ENCODE peak calls at places on chromosomes 12 and 14, in four cellular contexts. One of them, this sample, is unnamed.
A peak's percentile ranks its signal among the peaks of the same experiment; 100 is the strongest.

GRCh38 chr14:94005324-94005723 is 8.2 kb downstream of the CCDC197 start:
- DNase-seq in fibroblast of pulmonary artery: no peak
- DNase-seq in lower lobe of right lung: no peak
- DNase-seq in GM06990: no peak
- DNase-seq in this sample: peak; percentile 59

GRCh38 chr14:91227183-91227628 is 17.3 kb downstream of the GPR68 start:
- DNase-seq in fibroblast of pulmonary artery: no peak
- DNase-seq in lower lobe of right lung: no peak
- DNase-seq in GM06990: no peak
- DNase-seq in this sample: no peak

GRCh38 chr14:50225067-50225973 is 6.1 kb downstream of the SOS2 start:
- DNase-seq in fibroblast of pulmonary artery: peak; percentile 82
- DNase-seq in lower lobe of right lung: no peak
- DNase-seq in GM06990: no peak
- DNase-seq in this sample: no peak

GRCh38 chr12:14814082-14814481 is at the start of gene SMCO3:
- DNase-seq in fibroblast of pulmonary artery: no peak
- DNase-seq in lower lobe of right lung: no peak
- DNase-seq in GM06990: no peak
- DNase-seq in this sample: no peak

GRCh38 chr12:107282628-107283027 is 189.3 kb upstream of the CRY1 start:
- DNase-seq in fibroblast of pulmonary artery: no peak
- DNase-seq in lower lobe of right lung: no peak
- DNase-seq in GM06990: no peak
- DNase-seq in this sample: no peak

GRCh38 chr14:22554706-22555572 is 34.1 kb downstream of the DAD1 start:
- DNase-seq in fibroblast of pulmonary artery: no peak
- DNase-seq in lower lobe of right lung: no peak
- DNase-seq in GM06990: peak; percentile 60
- DNase-seq in this sample: peak; percentile 32

GRCh38 chr14:75042040-75042439 is 9.2 kb downstream of the MLH3 start:
- DNase-seq in fibroblast of pulmonary artery: no peak
- DNase-seq in lower lobe of right lung: no peak
- DNase-seq in GM06990: no peak
- DNase-seq in this sample: no peak

GRCh38 chr14:85415015-85415712 is 114.8 kb upstream of the FLRT2 start:
- DNase-seq in fibroblast of pulmonary artery: peak; percentile 98
- DNase-seq in lower lobe of right lung: no peak
- DNase-seq in GM06990: no peak
- DNase-seq in this sample: no peak

GRCh38 chr12:94225924-94226630 is 77.7 kb downstream of the PLXNC1 start:
- DNase-seq in fibroblast of pulmonary artery: no peak
- DNase-seq in lower lobe of right lung: no peak
- DNase-seq in GM06990: no peak
- DNase-seq in this sample: no peak

GRCh38 chr12:77001181-77001758 is 64.1 kb downstream of the E2F7 start:
- DNase-seq in fibroblast of pulmonary artery: no peak
- DNase-seq in lower lobe of right lung: no peak
- DNase-seq in GM06990: no peak
- DNase-seq in this sample: no peak

GRCh38 chr14:54025661-54026060 is 69.0 kb upstream of the BMP4 start:
- DNase-seq in fibroblast of pulmonary artery: peak; percentile 62
- DNase-seq in lower lobe of right lung: no peak
- DNase-seq in GM06990: no peak
- DNase-seq in this sample: no peak

GRCh38 chr12:52285851-52286530 is 5.3 kb downstream of the KRT81 start:
- DNase-seq in fibroblast of pulmonary artery: no peak
- DNase-seq in lower lobe of right lung: no peak
- DNase-seq in GM06990: no peak
- DNase-seq in this sample: no peak

GRCh38 chr12:110279976-110280783 is 867 bp upstream of the ATP2A2 start:
- DNase-seq in fibroblast of pulmonary artery: peak; percentile 34
- DNase-seq in lower lobe of right lung: peak; percentile 65
- DNase-seq in GM06990: no peak
- DNase-seq in this sample: peak; percentile 52

GRCh38 chr12:104670439-104671406 is 214.0 kb downstream of the CHST11 start:
- DNase-seq in fibroblast of pulmonary artery: no peak
- DNase-seq in lower lobe of right lung: peak; percentile 76
- DNase-seq in GM06990: no peak
- DNase-seq in this sample: no peak

GRCh38 chr12:2756756-2757155 is 38.0 kb upstream of the FKBP4 start:
- DNase-seq in fibroblast of pulmonary artery: no peak
- DNase-seq in lower lobe of right lung: no peak
- DNase-seq in GM06990: no peak
- DNase-seq in this sample: no peak

GRCh38 chr12:100058482-100059029 is 73.8 kb upstream of the ANKS1B start:
- DNase-seq in fibroblast of pulmonary artery: peak; percentile 91
- DNase-seq in lower lobe of right lung: no peak
- DNase-seq in GM06990: peak; percentile 6
- DNase-seq in this sample: peak; percentile 32

GRCh38 chr14:67517083-67517482 is 16.0 kb upstream of the PLEKHH1 start:
- DNase-seq in fibroblast of pulmonary artery: peak; percentile 22
- DNase-seq in lower lobe of right lung: no peak
- DNase-seq in GM06990: no peak
- DNase-seq in this sample: no peak

GRCh38 chr12:3431685-3432084 is 59.3 kb upstream of the PRMT8 start:
- DNase-seq in fibroblast of pulmonary artery: no peak
- DNase-seq in lower lobe of right lung: no peak
- DNase-seq in GM06990: no peak
- DNase-seq in this sample: no peak

GRCh38 chr12:12008931-12009611 is 61.7 kb upstream of the BCL2L14 start:
- DNase-seq in fibroblast of pulmonary artery: peak; percentile 33
- DNase-seq in lower lobe of right lung: no peak
- DNase-seq in GM06990: peak; percentile 71
- DNase-seq in this sample: peak; percentile 52

GRCh38 chr12:102480401-102480800 is at the start of gene IGF1:
- DNase-seq in fibroblast of pulmonary artery: peak; percentile 78
- DNase-seq in lower lobe of right lung: no peak
- DNase-seq in GM06990: no peak
- DNase-seq in this sample: no peak

GRCh38 chr14:75070383-75070782 is 942 bp downstream of the ZC2HC1C start:
- DNase-seq in fibroblast of pulmonary artery: no peak
- DNase-seq in lower lobe of right lung: no peak
- DNase-seq in GM06990: no peak
- DNase-seq in this sample: no peak

GRCh38 chr12:39972119-39972518 is 133.8 kb downstream of the SLC2A13 start:
- DNase-seq in fibroblast of pulmonary artery: peak; percentile 15
- DNase-seq in lower lobe of right lung: no peak
- DNase-seq in GM06990: no peak
- DNase-seq in this sample: no peak

GRCh38 chr12:105083041-105083440 is 1.2 kb downstream of the ALDH1L2 start:
- DNase-seq in fibroblast of pulmonary artery: no peak
- DNase-seq in lower lobe of right lung: no peak
- DNase-seq in GM06990: no peak
- DNase-seq in this sample: no peak

GRCh38 chr14:60649815-60650381 is 621 bp upstream of the SIX1 start:
- DNase-seq in fibroblast of pulmonary artery: no peak
- DNase-seq in lower lobe of right lung: no peak
- DNase-seq in GM06990: no peak
- DNase-seq in this sample: no peak

GRCh38 chr14:60647837-60648168 is 1.5 kb downstream of the SIX1 start:
- DNase-seq in fibroblast of pulmonary artery: no peak
- DNase-seq in lower lobe of right lung: no peak
- DNase-seq in GM06990: no peak
- DNase-seq in this sample: no peak

GRCh38 chr14:60648934-60649814 is at the start of gene SIX1:
- DNase-seq in fibroblast of pulmonary artery: peak; percentile 86
- DNase-seq in lower lobe of right lung: peak; percentile 76
- DNase-seq in GM06990: peak; percentile 71
- DNase-seq in this sample: peak; percentile 76

GRCh38 chr14:60647081-60647836 is 2.0 kb downstream of the SIX1 start:
- DNase-seq in fibroblast of pulmonary artery: no peak
- DNase-seq in lower lobe of right lung: peak; percentile 49
- DNase-seq in GM06990: no peak
- DNase-seq in this sample: no peak

DNA sequence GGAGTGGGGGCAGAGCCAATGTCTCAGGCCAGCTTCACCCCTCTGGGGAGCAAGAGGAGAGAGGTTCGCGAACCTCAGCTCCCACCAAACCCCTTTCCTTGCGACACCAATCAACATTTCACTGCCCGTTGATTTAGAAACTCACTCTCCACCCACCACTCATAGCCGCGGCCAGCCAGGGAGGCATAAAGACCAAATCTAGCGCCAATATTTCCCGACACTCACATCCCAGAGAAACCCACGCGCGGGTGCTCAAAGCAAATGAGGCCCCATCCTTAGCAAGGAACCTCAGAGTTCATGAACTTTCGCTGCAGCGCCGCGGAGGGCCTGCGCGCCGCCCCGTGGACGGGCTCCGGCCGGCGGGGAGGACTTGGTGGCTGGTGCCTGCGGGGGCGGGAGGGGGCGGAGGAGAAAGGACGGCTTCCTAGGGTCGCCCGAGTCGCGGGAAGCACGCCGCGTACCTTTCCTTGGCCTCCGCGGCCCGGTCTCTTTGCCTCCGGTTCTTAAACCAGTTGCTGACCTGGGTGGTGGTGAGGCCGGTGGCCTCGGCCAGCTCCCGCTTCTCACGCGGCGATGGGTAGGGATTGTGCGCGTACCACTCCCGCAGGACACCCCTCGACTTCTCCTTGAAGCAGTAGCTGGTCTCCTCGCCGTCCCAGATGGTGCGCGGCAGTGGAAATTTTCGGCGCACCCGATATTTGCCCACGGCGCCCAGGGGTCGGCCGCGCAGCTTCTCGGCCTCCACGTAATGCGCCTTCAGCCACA is 926 bp downstream of the SIX1 start:
- DNase-seq in fibroblast of pulmonary artery: no peak
- DNase-seq in lower lobe of right lung: peak; percentile 45
- DNase-seq in GM06990: peak; percentile 38
- DNase-seq in this sample: no peak
- TF ChIP-seq CTCF in fibroblast of pulmonary artery: no peak
- TF ChIP-seq CTCF in lower lobe of right lung: no peak
- TF ChIP-seq CTCF in GM06990: no peak
- TF ChIP-seq CTCF in this sample: no peak

GRCh38 chr14:56212541-56212940 is 94.3 kb downstream of the PELI2 start:
- DNase-seq in fibroblast of pulmonary artery: no peak
- DNase-seq in lower lobe of right lung: no peak
- DNase-seq in GM06990: no peak
- DNase-seq in this sample: no peak
- TF ChIP-seq CTCF in fibroblast of pulmonary artery: no peak
- TF ChIP-seq CTCF in lower lobe of right lung: no peak
- TF ChIP-seq CTCF in GM06990: no peak
- TF ChIP-seq CTCF in this sample: no peak

DNA sequence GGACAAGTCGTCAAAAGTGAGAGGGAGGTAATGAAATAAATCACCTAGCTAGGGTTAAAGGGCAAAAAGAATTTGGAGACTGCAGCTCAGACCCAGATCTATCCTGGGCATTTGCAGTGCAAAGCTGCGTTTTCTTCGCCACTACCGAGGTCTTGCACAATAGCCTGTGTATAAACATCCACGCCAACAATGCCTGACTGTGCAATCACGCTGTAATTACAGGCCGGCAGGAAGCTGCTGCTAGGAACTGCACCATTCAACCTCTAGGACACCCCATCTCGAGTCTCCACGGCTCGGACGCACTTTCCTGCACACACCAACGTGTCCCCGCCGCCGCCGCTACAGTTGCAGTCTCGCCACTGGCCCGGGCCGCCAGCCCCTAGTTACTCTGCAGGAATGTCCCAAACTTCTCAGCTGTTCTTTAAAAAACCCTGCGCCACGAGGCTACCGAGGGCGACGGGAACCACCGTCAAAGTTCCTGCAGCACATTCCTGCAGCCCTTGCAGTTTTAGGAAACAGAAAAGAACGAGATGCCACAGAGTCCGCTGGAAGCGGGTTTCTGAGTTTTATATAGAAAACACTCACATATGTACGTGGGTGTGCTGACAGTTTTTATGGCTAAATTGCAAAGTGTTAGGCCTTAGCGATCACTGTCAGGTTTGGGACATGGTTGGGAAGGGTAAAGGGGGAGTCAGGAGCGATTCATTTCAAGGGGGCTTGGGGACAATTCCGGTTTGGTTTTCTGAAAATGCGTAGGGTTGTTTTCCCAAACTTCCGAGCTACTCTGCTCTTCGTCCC is 65.6 kb upstream of the PTGR2 start:
- DNase-seq in fibroblast of pulmonary artery: peak; percentile 97
- DNase-seq in lower lobe of right lung: peak; percentile 85
- DNase-seq in GM06990: peak; percentile 64
- DNase-seq in this sample: no peak
- TF ChIP-seq CTCF in fibroblast of pulmonary artery: peak; percentile 26
- TF ChIP-seq CTCF in lower lobe of right lung: peak; percentile 40
- TF ChIP-seq CTCF in GM06990: no peak
- TF ChIP-seq CTCF in this sample: no peak

DNA sequence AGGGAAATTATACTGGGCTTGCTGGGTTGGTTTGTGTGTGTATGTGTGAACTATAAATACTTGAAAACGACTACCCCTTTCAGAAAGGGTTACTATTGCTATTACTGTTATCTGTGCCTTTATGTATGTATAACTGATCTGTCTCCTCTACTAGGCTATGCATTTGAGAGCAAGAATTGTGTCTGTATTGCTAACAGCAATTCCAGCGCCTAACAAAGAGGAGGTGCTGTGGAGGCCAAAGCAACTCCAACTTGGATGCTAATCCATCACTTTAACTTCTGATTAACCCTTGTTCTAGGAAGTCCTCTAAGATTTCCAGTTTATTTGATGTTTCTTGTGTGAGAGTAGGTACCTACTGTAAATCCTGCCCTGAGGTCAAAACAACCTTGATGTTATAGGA is 313.9 kb downstream of the PCNX1 start:
- DNase-seq in fibroblast of pulmonary artery: no peak
- DNase-seq in lower lobe of right lung: no peak
- DNase-seq in GM06990: no peak
- DNase-seq in this sample: no peak
- TF ChIP-seq CTCF in fibroblast of pulmonary artery: no peak
- TF ChIP-seq CTCF in lower lobe of right lung: no peak
- TF ChIP-seq CTCF in GM06990: no peak
- TF ChIP-seq CTCF in this sample: no peak

DNA sequence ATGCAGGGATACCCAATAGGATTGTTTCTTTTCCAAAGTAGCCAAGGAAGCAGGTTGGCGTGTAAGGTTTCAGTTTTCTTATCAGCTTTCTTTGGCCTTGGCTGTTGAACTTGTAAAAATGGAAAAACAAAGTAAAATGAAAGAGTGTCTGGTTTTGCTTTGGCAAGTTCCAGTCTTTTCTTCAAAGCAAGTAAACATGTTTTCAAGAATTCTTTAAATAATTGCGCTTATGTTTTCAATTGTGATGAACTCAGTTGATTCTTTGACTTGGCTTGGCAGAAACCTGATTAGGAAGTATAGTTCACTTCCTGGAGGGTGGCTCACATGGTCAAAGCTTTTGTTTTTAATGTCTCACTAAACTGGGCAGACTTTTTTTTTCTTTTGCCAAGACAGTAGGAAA is 112.2 kb upstream of the USP44 start:
- DNase-seq in fibroblast of pulmonary artery: peak; percentile 53
- DNase-seq in lower lobe of right lung: no peak
- DNase-seq in GM06990: no peak
- DNase-seq in this sample: no peak
- TF ChIP-seq CTCF in fibroblast of pulmonary artery: no peak
- TF ChIP-seq CTCF in lower lobe of right lung: no peak
- TF ChIP-seq CTCF in GM06990: no peak
- TF ChIP-seq CTCF in this sample: no peak